ENCODE peak calls at places on chromosome 6, in eight cellular contexts. One of them, this sample, is unnamed.
A peak's percentile ranks its signal among the peaks of the same experiment; 100 is the strongest.

GRCh38 chr6:154689654-154690053 is 43.6 kb upstream of the SCAF8 start:
- DNase-seq in RWPE1: no peak
- DNase-seq in activated B cell treated with CpG ODN at 0.5 μM for 24 hours: no peak
- DNase-seq in pancreas: no peak
- DNase-seq in astrocyte of the cerebellum: no peak
- DNase-seq in epithelial cell of proximal tubule: no peak
- DNase-seq in body of pancreas: no peak
- DNase-seq in AG10803: no peak
- DNase-seq in this sample: no peak

GRCh38 chr6:134814076-134814709 is 135.7 kb downstream of the ALDH8A1 start:
- DNase-seq in astrocyte of the cerebellum: no peak
- DNase-seq in epithelial cell of proximal tubule: no peak
- DNase-seq in activated B cell treated with CpG ODN at 0.5 μM for 24 hours: no peak
- DNase-seq in RWPE1: peak; percentile 12
- DNase-seq in body of pancreas: no peak
- DNase-seq in pancreas: no peak
- DNase-seq in AG10803: no peak
- DNase-seq in this sample: no peak

GRCh38 chr6:42227173-42227850 is 9.7 kb upstream of the MRPS10 start:
- DNase-seq in epithelial cell of proximal tubule: no peak
- DNase-seq in AG10803: no peak
- DNase-seq in pancreas: no peak
- DNase-seq in astrocyte of the cerebellum: no peak
- DNase-seq in body of pancreas: peak; percentile 34
- DNase-seq in activated B cell treated with CpG ODN at 0.5 μM for 24 hours: no peak
- DNase-seq in RWPE1: no peak
- DNase-seq in this sample: no peak

GRCh38 chr6:10951675-10952282 is 64.9 kb downstream of the SYCP2L start:
- DNase-seq in astrocyte of the cerebellum: peak; percentile 31
- DNase-seq in RWPE1: peak; percentile 59
- DNase-seq in pancreas: no peak
- DNase-seq in activated B cell treated with CpG ODN at 0.5 μM for 24 hours: no peak
- DNase-seq in epithelial cell of proximal tubule: peak; percentile 3
- DNase-seq in AG10803: peak; percentile 62
- DNase-seq in body of pancreas: no peak
- DNase-seq in this sample: peak; percentile 63

GRCh38 chr6:121838842-121839241 is 403.4 kb downstream of the GJA1 start:
- DNase-seq in pancreas: no peak
- DNase-seq in astrocyte of the cerebellum: peak; percentile 86
- DNase-seq in body of pancreas: no peak
- DNase-seq in activated B cell treated with CpG ODN at 0.5 μM for 24 hours: no peak
- DNase-seq in AG10803: no peak
- DNase-seq in RWPE1: no peak
- DNase-seq in epithelial cell of proximal tubule: no peak
- DNase-seq in this sample: peak; percentile 74

GRCh38 chr6:159098636-159099106 is 53.9 kb upstream of the TAGAP start:
- DNase-seq in astrocyte of the cerebellum: no peak
- DNase-seq in RWPE1: no peak
- DNase-seq in activated B cell treated with CpG ODN at 0.5 μM for 24 hours: peak; percentile 56
- DNase-seq in AG10803: no peak
- DNase-seq in epithelial cell of proximal tubule: peak; percentile 66
- DNase-seq in body of pancreas: no peak
- DNase-seq in pancreas: no peak
- DNase-seq in this sample: no peak

GRCh38 chr6:143700684-143701342 is 23.0 kb downstream of the PHACTR2 start:
- DNase-seq in RWPE1: no peak
- DNase-seq in activated B cell treated with CpG ODN at 0.5 μM for 24 hours: no peak
- DNase-seq in body of pancreas: no peak
- DNase-seq in epithelial cell of proximal tubule: no peak
- DNase-seq in AG10803: peak; percentile 84
- DNase-seq in pancreas: no peak
- DNase-seq in astrocyte of the cerebellum: no peak
- DNase-seq in this sample: no peak

GRCh38 chr6:21753571-21754108 is 160.1 kb downstream of the SOX4 start:
- DNase-seq in epithelial cell of proximal tubule: no peak
- DNase-seq in activated B cell treated with CpG ODN at 0.5 μM for 24 hours: no peak
- DNase-seq in RWPE1: no peak
- DNase-seq in pancreas: no peak
- DNase-seq in AG10803: peak; percentile 21
- DNase-seq in astrocyte of the cerebellum: no peak
- DNase-seq in body of pancreas: no peak
- DNase-seq in this sample: peak; percentile 41

GRCh38 chr6:22442826-22443225 is 126.5 kb upstream of the HDGFL1 start:
- DNase-seq in epithelial cell of proximal tubule: no peak
- DNase-seq in body of pancreas: no peak
- DNase-seq in activated B cell treated with CpG ODN at 0.5 μM for 24 hours: no peak
- DNase-seq in astrocyte of the cerebellum: no peak
- DNase-seq in pancreas: no peak
- DNase-seq in AG10803: peak; percentile 35
- DNase-seq in RWPE1: no peak
- DNase-seq in this sample: no peak

GRCh38 chr6:72748759-72749158 is 126.9 kb downstream of the KCNQ5 start:
- DNase-seq in pancreas: no peak
- DNase-seq in astrocyte of the cerebellum: peak; percentile 90
- DNase-seq in activated B cell treated with CpG ODN at 0.5 μM for 24 hours: no peak
- DNase-seq in body of pancreas: no peak
- DNase-seq in AG10803: peak; percentile 95
- DNase-seq in epithelial cell of proximal tubule: peak; percentile 37
- DNase-seq in RWPE1: peak; percentile 82
- DNase-seq in this sample: no peak

GRCh38 chr6:81295310-81295709 is 457.2 kb downstream of the TENT5A start:
- DNase-seq in RWPE1: no peak
- DNase-seq in astrocyte of the cerebellum: no peak
- DNase-seq in AG10803: no peak
- DNase-seq in epithelial cell of proximal tubule: no peak
- DNase-seq in body of pancreas: no peak
- DNase-seq in pancreas: no peak
- DNase-seq in activated B cell treated with CpG ODN at 0.5 μM for 24 hours: no peak
- DNase-seq in this sample: no peak

GRCh38 chr6:138307352-138307751 is 70.4 kb upstream of the SMIM28 start:
- DNase-seq in RWPE1: no peak
- DNase-seq in pancreas: no peak
- DNase-seq in astrocyte of the cerebellum: no peak
- DNase-seq in body of pancreas: no peak
- DNase-seq in epithelial cell of proximal tubule: no peak
- DNase-seq in AG10803: no peak
- DNase-seq in activated B cell treated with CpG ODN at 0.5 μM for 24 hours: no peak
- DNase-seq in this sample: peak; percentile 63

GRCh38 chr6:51350308-51350904 is 531.7 kb downstream of the TFAP2B start:
- DNase-seq in pancreas: no peak
- DNase-seq in epithelial cell of proximal tubule: no peak
- DNase-seq in activated B cell treated with CpG ODN at 0.5 μM for 24 hours: no peak
- DNase-seq in astrocyte of the cerebellum: peak; percentile 3
- DNase-seq in RWPE1: peak; percentile 10
- DNase-seq in AG10803: peak; percentile 13
- DNase-seq in body of pancreas: no peak
- DNase-seq in this sample: peak; percentile 6

GRCh38 chr6:130872250-130873095 is 45.3 kb downstream of the SMLR1 start:
- DNase-seq in activated B cell treated with CpG ODN at 0.5 μM for 24 hours: peak; percentile 37
- DNase-seq in RWPE1: peak; percentile 37
- DNase-seq in pancreas: peak; percentile 89
- DNase-seq in epithelial cell of proximal tubule: no peak
- DNase-seq in body of pancreas: peak; percentile 66
- DNase-seq in astrocyte of the cerebellum: peak; percentile 13
- DNase-seq in AG10803: peak; percentile 47
- DNase-seq in this sample: peak; percentile 10

GRCh38 chr6:39568896-39569295 is 156.3 kb downstream of the KIF6 start:
- DNase-seq in pancreas: no peak
- DNase-seq in astrocyte of the cerebellum: peak; percentile 46
- DNase-seq in body of pancreas: no peak
- DNase-seq in RWPE1: no peak
- DNase-seq in activated B cell treated with CpG ODN at 0.5 μM for 24 hours: no peak
- DNase-seq in epithelial cell of proximal tubule: no peak
- DNase-seq in AG10803: peak; percentile 79
- DNase-seq in this sample: no peak

GRCh38 chr6:151060096-151060741 is 179.5 kb upstream of the AKAP12 start:
- DNase-seq in epithelial cell of proximal tubule: peak; percentile 99
- DNase-seq in RWPE1: peak; percentile 88
- DNase-seq in body of pancreas: no peak
- DNase-seq in astrocyte of the cerebellum: peak; percentile 73
- DNase-seq in pancreas: no peak
- DNase-seq in AG10803: peak; percentile 88
- DNase-seq in activated B cell treated with CpG ODN at 0.5 μM for 24 hours: no peak
- DNase-seq in this sample: no peak

GRCh38 chr6:152232494-152233151 is 404.5 kb downstream of the SYNE1 start:
- DNase-seq in AG10803: peak; percentile 47
- DNase-seq in body of pancreas: no peak
- DNase-seq in pancreas: no peak
- DNase-seq in activated B cell treated with CpG ODN at 0.5 μM for 24 hours: no peak
- DNase-seq in RWPE1: no peak
- DNase-seq in astrocyte of the cerebellum: no peak
- DNase-seq in epithelial cell of proximal tubule: no peak
- DNase-seq in this sample: no peak

DNA sequence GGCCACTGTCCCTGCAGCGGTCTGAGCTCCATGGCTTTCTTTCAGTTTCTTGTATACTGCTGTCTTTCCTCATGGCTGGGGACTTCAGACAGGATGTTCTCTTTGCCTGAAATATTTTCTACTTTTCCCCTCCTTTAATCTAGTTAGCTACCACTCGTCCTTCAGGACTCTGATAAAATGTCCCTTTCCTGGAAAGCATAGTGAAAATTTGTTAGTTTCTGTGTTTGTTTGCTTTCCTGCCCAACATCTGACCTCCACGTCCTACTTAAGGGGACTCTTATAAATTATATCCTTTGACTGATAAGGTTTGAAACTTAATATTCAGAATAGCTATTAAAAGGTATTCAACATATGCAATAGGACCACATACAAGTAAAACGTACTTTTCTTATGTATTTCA is 48.8 kb upstream of the KLHL31 start:
- DNase-seq in activated B cell treated with CpG ODN at 0.5 μM for 24 hours: no peak
- DNase-seq in pancreas: no peak
- DNase-seq in RWPE1: no peak
- DNase-seq in AG10803: no peak
- DNase-seq in epithelial cell of proximal tubule: no peak
- DNase-seq in astrocyte of the cerebellum: no peak
- DNase-seq in body of pancreas: no peak
- DNase-seq in this sample: no peak
- TF ChIP-seq CTCF in activated B cell treated with CpG ODN at 0.5 μM for 24 hours: no peak
- TF ChIP-seq CTCF in pancreas: no peak
- TF ChIP-seq CTCF in RWPE1: no peak
- TF ChIP-seq CTCF in AG10803: no peak
- TF ChIP-seq CTCF in epithelial cell of proximal tubule: no peak
- TF ChIP-seq CTCF in astrocyte of the cerebellum: no peak
- TF ChIP-seq CTCF in body of pancreas: no peak
- TF ChIP-seq CTCF in this sample: no peak

DNA sequence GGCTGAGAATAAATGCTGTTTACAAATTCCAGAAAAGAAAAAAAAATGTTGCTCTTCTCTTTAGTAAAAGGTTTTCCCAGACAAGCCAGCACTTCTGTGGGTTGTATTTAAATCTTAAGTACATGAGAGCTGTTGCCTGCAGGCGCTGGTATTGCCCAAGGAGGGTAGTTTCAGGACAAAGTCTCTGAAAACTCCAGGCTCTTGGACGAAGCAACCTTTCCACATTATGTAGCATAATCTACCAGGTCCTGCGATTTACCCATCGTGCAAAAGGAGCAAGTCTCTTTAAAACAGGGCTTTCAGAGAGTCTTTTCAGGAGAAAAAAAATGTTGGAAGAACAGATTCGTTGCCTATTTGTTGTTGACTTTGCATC is 65.6 kb downstream of the PLG start:
- DNase-seq in RWPE1: no peak
- DNase-seq in epithelial cell of proximal tubule: no peak
- DNase-seq in pancreas: no peak
- DNase-seq in activated B cell treated with CpG ODN at 0.5 μM for 24 hours: no peak
- DNase-seq in astrocyte of the cerebellum: no peak
- DNase-seq in body of pancreas: no peak
- DNase-seq in AG10803: no peak
- DNase-seq in this sample: no peak
- TF ChIP-seq CTCF in RWPE1: peak; percentile 47
- TF ChIP-seq CTCF in epithelial cell of proximal tubule: no peak
- TF ChIP-seq CTCF in pancreas: no peak
- TF ChIP-seq CTCF in activated B cell treated with CpG ODN at 0.5 μM for 24 hours: no peak
- TF ChIP-seq CTCF in astrocyte of the cerebellum: no peak
- TF ChIP-seq CTCF in body of pancreas: no peak
- TF ChIP-seq CTCF in AG10803: no peak
- TF ChIP-seq CTCF in this sample: no peak

DNA sequence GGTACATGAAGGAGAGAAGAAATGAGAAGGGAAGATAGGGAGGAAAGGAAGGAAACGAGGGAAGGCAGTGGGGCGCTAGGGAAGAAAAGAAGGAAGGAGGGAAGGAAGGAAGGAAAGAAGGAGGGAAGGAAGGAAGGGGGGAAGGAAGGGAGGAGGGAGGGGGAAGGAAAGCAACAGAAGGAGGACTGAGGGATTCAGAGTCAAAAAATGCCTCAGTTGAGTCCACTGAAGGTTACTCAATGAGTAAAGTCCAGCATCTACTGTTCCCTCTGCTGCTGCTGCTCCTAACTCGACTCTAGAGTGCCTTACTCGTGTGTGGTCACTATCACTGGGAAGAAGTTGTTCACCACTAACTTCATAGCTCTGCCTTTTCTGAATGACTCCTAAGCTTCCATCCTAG is 33.8 kb downstream of the PHACTR1 start:
- DNase-seq in pancreas: no peak
- DNase-seq in body of pancreas: no peak
- DNase-seq in epithelial cell of proximal tubule: no peak
- DNase-seq in astrocyte of the cerebellum: no peak
- DNase-seq in AG10803: no peak
- DNase-seq in RWPE1: no peak
- DNase-seq in activated B cell treated with CpG ODN at 0.5 μM for 24 hours: no peak
- DNase-seq in this sample: no peak
- TF ChIP-seq CTCF in pancreas: no peak
- TF ChIP-seq CTCF in body of pancreas: no peak
- TF ChIP-seq CTCF in epithelial cell of proximal tubule: no peak
- TF ChIP-seq CTCF in astrocyte of the cerebellum: no peak
- TF ChIP-seq CTCF in AG10803: no peak
- TF ChIP-seq CTCF in RWPE1: no peak
- TF ChIP-seq CTCF in activated B cell treated with CpG ODN at 0.5 μM for 24 hours: no peak
- TF ChIP-seq CTCF in this sample: no peak

DNA sequence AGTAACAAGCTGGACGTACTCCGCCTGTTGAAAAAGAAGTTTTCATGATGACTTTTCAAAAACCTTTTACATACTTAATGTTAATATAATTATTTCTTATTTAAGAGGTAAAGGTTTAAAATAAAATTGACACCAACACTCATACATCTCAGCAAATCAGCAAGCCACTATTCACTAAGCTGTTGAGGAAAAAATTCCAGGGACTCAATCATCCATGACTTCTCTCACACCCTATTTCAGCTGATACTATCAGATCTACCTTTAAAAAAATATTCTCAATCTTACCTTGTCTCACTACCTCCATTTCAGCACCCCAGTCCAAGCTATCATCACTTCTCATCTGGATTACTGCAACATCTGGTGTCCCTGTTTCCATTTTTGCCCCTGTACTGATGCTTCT is 109.3 kb downstream of the HACE1 start:
- DNase-seq in AG10803: no peak
- DNase-seq in epithelial cell of proximal tubule: no peak
- DNase-seq in astrocyte of the cerebellum: no peak
- DNase-seq in body of pancreas: no peak
- DNase-seq in RWPE1: no peak
- DNase-seq in pancreas: no peak
- DNase-seq in activated B cell treated with CpG ODN at 0.5 μM for 24 hours: no peak
- DNase-seq in this sample: no peak
- TF ChIP-seq CTCF in AG10803: no peak
- TF ChIP-seq CTCF in epithelial cell of proximal tubule: no peak
- TF ChIP-seq CTCF in astrocyte of the cerebellum: no peak
- TF ChIP-seq CTCF in body of pancreas: no peak
- TF ChIP-seq CTCF in RWPE1: no peak
- TF ChIP-seq CTCF in pancreas: no peak
- TF ChIP-seq CTCF in activated B cell treated with CpG ODN at 0.5 μM for 24 hours: no peak
- TF ChIP-seq CTCF in this sample: no peak

This sample was measured in LNCaP clone FGC.